ENCODE peak calls at places on chromosomes 13 and 19, in four cellular contexts. A, N, D and I are unnamed samples.

GRCh38 chr13:20151016-20151415 is 9.8 kb downstream of the GJA3 start:
- DNase-seq in A (no peak), N (no peak), D (no peak), I (no peak)

GRCh38 chr13:25276748-25277147 is 10.5 kb downstream of the MTMR6 start:
- DNase-seq in A (peak), N (no peak), D (peak), I (no peak)

GRCh38 chr19:3036119-3036794 is 7.2 kb upstream of the TLE2 start:
- DNase-seq in A (peak), N (peak), D (peak), I (peak)

GRCh38 chr13:68190826-68191225 is 960.7 kb upstream of the PCDH9 start:
- DNase-seq in A (no peak), N (no peak), D (peak), I (peak)

GRCh38 chr13:77857810-77858209 is 60.8 kb downstream of the EDNRB start:
- DNase-seq in A (peak), N (no peak), D (peak), I (no peak)

GRCh38 chr19:50815443-50815842 is 8.1 kb downstream of the KLK1 start:
- DNase-seq in A (no peak), N (no peak), D (no peak), I (no peak)

GRCh38 chr13:45194081-45194939 is 6.5 kb downstream of the KCTD4 start:
- DNase-seq in A (peak), N (peak), D (no peak), I (no peak)

GRCh38 chr13:102642475-102642874 is 45.7 kb downstream of the TPP2 start:
- DNase-seq in A (no peak), N (no peak), D (no peak), I (no peak)

GRCh38 chr13:29428310-29428991 is 167.0 kb downstream of the SLC7A1 start:
- DNase-seq in A (no peak), N (peak), D (peak), I (peak)

GRCh38 chr13:27308941-27309340 is 38.3 kb downstream of the RASL11A start:
- DNase-seq in A (no peak), N (no peak), D (no peak), I (no peak)

GRCh38 chr19:51272183-51272817 is 21.4 kb downstream of the SIGLECL1 start:
- DNase-seq in A (no peak), N (no peak), D (no peak), I (no peak)

GRCh38 chr19:46481187-46481586 is 9.8 kb upstream of the PNMA8A start:
- DNase-seq in A (peak), N (no peak), D (no peak), I (no peak)

GRCh38 chr13:96020155-96020575 is 33.0 kb downstream of the UGGT2 start:
- DNase-seq in A (peak), N (peak), D (peak), I (peak)

GRCh38 chr13:25249001-25249543 is 38.2 kb downstream of the MTMR6 start:
- DNase-seq in A (peak), N (no peak), D (peak), I (no peak)

GRCh38 chr13:74052402-74052928 is 81.7 kb downstream of the KLF12 start:
- DNase-seq in A (no peak), N (no peak), D (no peak), I (no peak)

GRCh38 chr19:51421229-51422052 is 4.0 kb upstream of the SIGLEC10 start:
- DNase-seq in A (no peak), N (peak), D (no peak), I (no peak)

GRCh38 chr13:86864376-86864775 is 806.8 kb upstream of the SLITRK5 start:
- DNase-seq in A (no peak), N (no peak), D (no peak), I (peak)

GRCh38 chr19:13847033-13847899 is 29.7 kb upstream of the NANOS3 start:
- DNase-seq in A (peak), N (peak), D (peak), I (peak)

GRCh38 chr19:15124572-15125231 is 17.5 kb downstream of the SYDE1 start:
- DNase-seq in A (no peak), N (no peak), D (peak), I (no peak)

GRCh38 chr19:14471436-14472187 is 3.5 kb downstream of the PTGER1 start:
- DNase-seq in A (no peak), N (no peak), D (no peak), I (no peak)

GRCh38 chr13:43861863-43862262 is 17.7 kb downstream of the CCDC122 start:
- DNase-seq in A (no peak), N (no peak), D (no peak), I (no peak)

GRCh38 chr13:45393941-45394570 is 24.1 kb downstream of the SLC25A30 start:
- DNase-seq in A (peak), N (peak), D (peak), I (peak)

GRCh38 chr13:37747071-37747612 is 122.4 kb downstream of the TRPC4 start:
- DNase-seq in A (peak), N (no peak), D (peak), I (peak)

GRCh38 chr19:17391371-17392151 is 2.4 kb downstream of the CCDC194 start:
- DNase-seq in A (no peak), N (peak), D (no peak), I (no peak)

GRCh38 chr13:29081036-29081435 is 260.9 kb downstream of the MTUS2 start:
- DNase-seq in A (no peak), N (no peak), D (peak), I (no peak)

GRCh38 chr19:55113570-55114039 is 3.8 kb downstream of the PPP1R12C start:
- DNase-seq in A (peak), N (peak), D (peak), I (peak)

GRCh38 chr19:2811221-2811722 is 8.4 kb upstream of the ZNF554 start:
- DNase-seq in A (no peak), N (no peak), D (no peak), I (no peak)

DNA sequence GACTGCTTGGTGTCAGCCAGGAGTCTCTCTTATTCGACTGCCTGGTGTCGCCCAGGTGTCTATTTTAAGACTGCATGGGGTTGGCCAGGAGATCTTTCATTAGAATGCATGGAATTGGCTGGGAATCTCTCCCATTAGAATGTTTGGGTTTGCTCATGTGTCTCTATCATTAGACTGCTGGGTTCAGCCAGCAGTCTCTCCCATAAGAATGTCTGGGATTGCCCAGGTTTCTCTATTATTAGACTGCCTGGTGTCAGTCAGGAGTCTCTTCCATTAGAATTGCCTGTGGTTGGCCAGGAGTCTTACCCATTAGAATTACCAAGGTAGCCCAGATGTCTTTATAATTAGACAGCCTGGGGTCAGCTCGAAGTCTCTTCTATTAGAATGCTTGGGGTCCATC is 1496.0 kb downstream of the UQCRFS1 start:
- DNase-seq in A (no peak), N (no peak), D (no peak), I (no peak)
- H2BK5ac ChIP-seq in A (no peak), N (no peak), D (no peak), I (no peak)

GRCh38 chr19:28869459-28869858 is 343.5 kb downstream of the UQCRFS1 start:
- DNase-seq in A (no peak), N (no peak), D (no peak), I (no peak)
- H3K9ac ChIP-seq in A (no peak), N (no peak), D (no peak), I (no peak)

GRCh38 chr13:113049521-113049941 is 56.1 kb upstream of the F7 start:
- DNase-seq in A (no peak), N (no peak), D (no peak), I (no peak)

GRCh38 chr13:113048766-113049165 is 56.8 kb upstream of the F7 start:
- DNase-seq in A (no peak), N (no peak), D (no peak), I (no peak)

GRCh38 chr13:113051641-113052040 is 54.0 kb upstream of the F7 start:
- DNase-seq in A (no peak), N (no peak), D (no peak), I (no peak)

GRCh38 chr13:113050856-113051431 is 54.6 kb upstream of the F7 start:
- DNase-seq in A (no peak), N (no peak), D (no peak), I (no peak)

DNA sequence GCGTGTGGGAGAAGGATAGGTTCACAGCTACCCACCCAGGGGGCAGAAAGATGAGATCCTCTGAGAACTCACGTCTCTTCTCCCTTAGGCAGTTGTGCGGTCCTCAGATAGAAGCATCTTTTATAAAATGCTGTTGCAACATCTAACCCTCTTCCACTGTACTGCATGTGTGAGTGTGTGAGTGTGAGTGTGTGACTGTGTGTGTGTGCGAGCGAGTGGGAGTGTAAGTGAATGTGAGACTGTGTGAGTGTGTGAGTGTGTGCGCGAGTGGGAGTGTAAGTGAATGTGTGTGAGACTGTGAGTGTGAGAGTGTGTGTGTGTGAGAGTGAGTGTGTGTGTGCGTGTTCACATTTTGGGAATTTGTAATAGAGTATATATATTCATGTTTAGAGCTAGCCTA is 55.6 kb upstream of the F7 start:
- DNase-seq in A (no peak), N (no peak), D (no peak), I (no peak)
- H2BK120ac ChIP-seq in A (no peak), N (no peak), D (no peak), I (no peak)

GRCh38 chr19:1286859-1287621 is 1.4 kb downstream of the EFNA2 start:
- DNase-seq in A (no peak), N (no peak), D (no peak), I (no peak)

GRCh38 chr19:1288528-1289394 is 3.1 kb downstream of the EFNA2 start:
- DNase-seq in A (no peak), N (no peak), D (no peak), I (no peak)

GRCh38 chr19:1286451-1286858 is 782 bp downstream of the EFNA2 start:
- DNase-seq in A (no peak), N (no peak), D (no peak), I (no peak)

GRCh38 chr19:1289395-1290244 is 3.9 kb downstream of the EFNA2 start:
- DNase-seq in A (no peak), N (no peak), D (no peak), I (no peak)

DNA sequence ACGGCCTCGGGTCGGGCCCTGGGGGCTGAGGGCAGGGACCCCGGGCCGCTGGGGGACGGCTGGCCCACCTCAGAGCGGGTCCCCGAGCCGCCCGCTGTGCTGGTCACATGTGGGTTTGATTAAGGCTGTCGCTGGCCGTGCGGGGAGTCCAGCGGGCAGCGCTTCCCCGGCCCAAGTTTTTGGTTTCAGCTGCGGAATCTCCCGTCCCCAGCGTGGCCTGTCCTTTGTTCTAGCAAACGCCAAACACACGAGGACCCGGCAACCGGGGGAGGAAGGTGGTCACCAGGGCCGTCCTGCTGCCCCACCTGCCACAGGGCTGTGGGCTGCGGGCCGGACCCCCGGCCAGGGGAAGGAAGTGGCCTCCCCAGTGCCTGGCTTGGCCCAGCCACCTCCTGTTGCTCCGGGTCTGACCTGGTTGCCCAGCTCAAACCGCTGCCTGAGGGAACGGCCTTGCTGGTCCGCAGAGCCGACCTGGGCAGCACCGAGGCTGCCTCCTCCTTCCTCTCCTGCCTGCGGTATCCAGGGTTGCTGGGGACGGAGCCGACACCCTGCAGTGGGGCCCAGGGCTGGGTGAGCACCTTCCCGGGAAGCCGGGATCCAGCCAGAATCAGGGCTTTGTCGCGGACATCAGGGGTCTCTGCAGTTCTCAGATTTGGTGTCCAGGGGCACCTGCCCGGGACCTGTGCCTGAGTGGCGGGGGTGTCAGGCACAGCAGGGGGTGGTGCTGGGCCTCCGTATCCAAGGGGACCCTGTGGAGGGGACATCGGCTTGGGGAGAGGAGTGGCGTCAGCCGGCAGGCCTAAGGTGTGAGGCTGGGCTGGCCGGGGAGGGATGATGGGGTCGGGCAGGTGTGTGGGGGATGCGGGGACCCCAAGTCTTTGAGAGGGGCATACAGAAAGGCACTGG is 2.2 kb downstream of the EFNA2 start:
- DNase-seq in A (no peak), N (no peak), D (no peak), I (peak)
- H2BK5ac ChIP-seq in A (no peak), N (no peak), D (no peak), I (no peak)